ENCODE peak calls at places on chromosomes 4 and X, in eight cellular contexts. P is HL-60; J is transverse colon; F is heart right ventricle; Y is PC-9; N is CD8-positive, alpha-beta memory T cell; L is right cardiac atrium; R is astrocyte. A is an unnamed sample.

GRCh38 chr4:173188648-173189047 is 20.0 kb downstream of the GALNT7 start:
- DNase-seq in P (no peak), J (no peak), F (no peak), Y (no peak), N (no peak), L (no peak), R (no peak), A (no peak)

GRCh38 chr4:32172761-32173160 is 1452.6 kb downstream of the PCDH7 start:
- DNase-seq in P (no peak), J (no peak), F (no peak), Y (no peak), N (no peak), L (no peak), R (peak), A (no peak)

GRCh38 chr4:997375-998071 is 4.3 kb upstream of the SLC26A1 start:
- DNase-seq in P (no peak), J (no peak), F (no peak), Y (no peak), N (no peak), L (peak), R (no peak), A (no peak)

GRCh38 chrX:137033774-137034507 is at the start of gene GPR101:
- DNase-seq in P (no peak), J (no peak), F (no peak), Y (no peak), N (no peak), L (no peak), R (no peak), A (no peak)

GRCh38 chr4:35700663-35701062 is 543.7 kb downstream of the ARAP2 start:
- DNase-seq in P (no peak), J (no peak), F (no peak), Y (no peak), N (no peak), L (no peak), R (no peak), A (no peak)

GRCh38 chr4:143399113-143399949 is 62.7 kb downstream of the GAB1 start:
- DNase-seq in P (no peak), J (no peak), F (no peak), Y (no peak), N (no peak), L (no peak), R (no peak), A (no peak)

GRCh38 chr4:121957266-121957665 is 5.4 kb upstream of the TRPC3 start:
- DNase-seq in P (no peak), J (peak), F (no peak), Y (no peak), N (no peak), L (no peak), R (no peak), A (no peak)

GRCh38 chrX:51332188-51332942 is at the start of gene NUDT10:
- DNase-seq in P (no peak), J (peak), F (peak), Y (no peak), N (no peak), L (peak), R (peak), A (peak)

GRCh38 chr4:180827193-180827592 is 1416.0 kb upstream of the TENM3 start:
- DNase-seq in P (no peak), J (no peak), F (no peak), Y (no peak), N (no peak), L (peak), R (no peak), A (peak)

GRCh38 chr4:183175631-183176232 is 76.7 kb downstream of the WWC2 start:
- DNase-seq in P (no peak), J (no peak), F (no peak), Y (no peak), N (no peak), L (no peak), R (peak), A (no peak)

GRCh38 chrX:139869796-139870195 is 63.1 kb downstream of the ATP11C start:
- DNase-seq in P (no peak), J (no peak), F (no peak), Y (no peak), N (no peak), L (no peak), R (no peak), A (no peak)

GRCh38 chrX:103310592-103311400 is at the start of gene BEX2:
- DNase-seq in P (no peak), J (peak), F (peak), Y (peak), N (peak), L (peak), R (no peak), A (peak)

GRCh38 chr4:140982613-140983340 is 150.5 kb downstream of the RNF150 start:
- DNase-seq in P (no peak), J (no peak), F (no peak), Y (no peak), N (no peak), L (no peak), R (no peak), A (no peak)

GRCh38 chr4:189059996-189060570 is 880.6 kb upstream of the FRG1 start:
- DNase-seq in P (no peak), J (no peak), F (no peak), Y (no peak), N (no peak), L (no peak), R (no peak), A (no peak)

GRCh38 chrX:49840679-49841078 is 11.6 kb downstream of the PAGE4 start:
- DNase-seq in P (peak), J (peak), F (peak), Y (peak), N (no peak), L (peak), R (peak), A (peak)

GRCh38 chrX:17559728-17560379 is 177.4 kb upstream of the SCML1 start:
- DNase-seq in P (no peak), J (no peak), F (no peak), Y (peak), N (no peak), L (no peak), R (peak), A (no peak)

GRCh38 chrX:96540111-96540631 is 144.5 kb upstream of the DIAPH2 start:
- DNase-seq in P (no peak), J (no peak), F (no peak), Y (no peak), N (no peak), L (no peak), R (no peak), A (no peak)

GRCh38 chr4:88939697-88940096 is 117.3 kb downstream of the FAM13A start:
- DNase-seq in P (no peak), J (no peak), F (no peak), Y (no peak), N (no peak), L (no peak), R (peak), A (no peak)

GRCh38 chr4:88933414-88933813 is 123.6 kb downstream of the FAM13A start:
- DNase-seq in P (no peak), J (no peak), F (no peak), Y (no peak), N (no peak), L (no peak), R (no peak), A (no peak)

GRCh38 chr4:88940506-88940905 is 116.5 kb downstream of the FAM13A start:
- DNase-seq in P (no peak), J (no peak), F (no peak), Y (no peak), N (no peak), L (no peak), R (no peak), A (no peak)

GRCh38 chr4:88937081-88937480 is 119.9 kb downstream of the FAM13A start:
- DNase-seq in P (no peak), J (no peak), F (no peak), Y (no peak), N (no peak), L (no peak), R (peak), A (no peak)

DNA sequence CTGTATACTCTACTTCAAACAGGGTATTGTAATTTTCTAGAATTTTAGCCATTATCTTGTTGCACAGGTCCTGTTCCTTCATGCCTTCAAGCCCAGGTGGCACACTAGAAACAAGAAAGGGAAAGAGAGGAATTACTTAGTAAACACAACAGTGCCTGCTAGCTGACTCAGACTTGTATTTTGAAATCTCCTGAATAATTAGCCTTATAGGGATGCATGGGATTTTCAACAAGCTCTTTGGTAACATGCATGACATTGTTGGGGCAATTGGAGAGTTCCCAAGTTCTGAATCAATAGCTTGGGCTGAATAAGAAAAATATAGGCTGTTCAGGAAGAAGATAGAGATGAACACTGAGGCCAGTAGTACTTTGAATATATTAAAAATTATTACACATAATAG is 118.8 kb downstream of the FAM13A start:
- DNase-seq in P (no peak), J (no peak), F (no peak), Y (peak), N (no peak), L (no peak), R (peak), A (no peak)
- H3K27ac ChIP-seq in P (no peak), J (no peak), F (no peak), Y (peak), N (no peak), L (no peak), R (peak), A (no peak)

DNA sequence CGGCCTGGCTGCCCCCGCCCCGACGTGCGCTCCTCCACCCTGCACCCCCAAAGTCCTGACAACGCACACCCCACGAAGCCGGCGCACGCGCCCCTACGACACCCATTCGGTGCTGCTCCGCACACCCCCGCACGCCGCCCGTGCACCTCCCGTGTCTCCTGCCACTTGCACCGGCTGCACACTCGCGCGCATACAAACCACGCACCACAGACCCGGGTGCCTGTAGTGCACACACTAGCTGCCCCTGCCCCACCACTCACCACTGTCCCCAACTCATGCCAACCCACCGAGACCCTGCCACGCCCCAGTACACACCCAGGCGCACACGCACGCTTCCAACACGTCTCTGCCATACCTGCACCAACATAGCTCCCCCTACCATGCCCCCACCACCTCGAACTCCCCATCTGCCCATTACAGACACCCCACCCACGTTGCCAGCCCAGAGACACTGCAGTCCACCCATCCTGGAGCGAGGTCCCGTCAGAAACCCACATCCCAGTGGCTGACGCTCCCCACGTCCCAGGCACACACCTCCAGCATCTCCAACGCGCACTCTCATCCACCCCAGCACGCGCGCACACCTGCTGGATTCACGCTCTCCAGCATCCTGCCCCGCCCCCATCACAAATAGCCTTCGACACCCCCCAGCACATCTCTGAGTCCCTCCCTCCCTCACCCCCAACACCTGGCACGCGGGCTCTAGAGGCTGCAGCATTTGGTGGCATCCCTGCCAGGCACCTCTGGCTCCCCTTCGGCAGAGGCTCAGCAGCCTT is 4.2 kb upstream of the DUSP9 start:
- DNase-seq in P (no peak), J (no peak), F (no peak), Y (no peak), N (no peak), L (no peak), R (no peak), A (no peak)
- H3K4me3 ChIP-seq in P (no peak), J (no peak), F (no peak), Y (no peak), N (no peak), L (no peak), R (no peak), A (no peak)

DNA sequence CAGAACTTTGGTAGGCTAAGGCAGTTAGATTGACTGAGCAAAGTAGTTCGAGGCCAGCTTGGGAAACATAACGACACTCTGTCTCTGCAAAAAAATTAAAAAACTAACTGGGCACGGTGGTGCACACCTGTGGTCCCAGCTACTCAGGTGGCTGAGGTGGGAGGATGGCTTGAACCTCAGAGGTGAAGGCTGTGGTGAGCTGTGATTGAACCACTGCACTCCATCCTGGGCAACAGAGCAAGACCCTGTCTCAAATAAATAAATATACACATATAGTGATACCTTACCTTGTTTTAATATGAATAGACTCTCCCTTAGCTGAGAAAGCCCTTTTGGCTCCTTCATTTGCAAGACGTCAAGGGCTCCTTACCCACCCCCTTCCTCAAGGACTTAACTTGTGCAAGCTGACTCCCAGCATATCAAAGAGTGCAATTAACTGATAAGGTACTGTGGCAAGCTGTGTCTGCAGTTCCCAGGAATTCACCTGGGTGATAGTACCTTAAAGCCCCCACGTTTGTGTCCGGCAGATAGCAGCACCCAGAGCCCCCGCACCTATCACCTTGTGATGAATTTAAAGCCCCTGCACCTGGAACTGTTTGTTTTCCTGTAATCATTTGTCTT is 655.6 kb upstream of the GALNTL6 start:
- DNase-seq in P (no peak), J (no peak), F (no peak), Y (no peak), N (no peak), L (no peak), R (no peak), A (no peak)
- H3K27ac ChIP-seq in P (no peak), J (no peak), F (no peak), Y (no peak), N (no peak), L (no peak), R (no peak), A (no peak)

GRCh38 chr4:74037076-74037475 is 1.4 kb downstream of the CXCL3 start:
- DNase-seq in P (no peak), J (no peak), F (no peak), Y (no peak), N (no peak), L (no peak), R (no peak), A (no peak)
- H3K4me3 ChIP-seq in P (no peak), J (no peak), F (peak), Y (no peak), N (no peak), L (peak), R (no peak), A (no peak)

DNA sequence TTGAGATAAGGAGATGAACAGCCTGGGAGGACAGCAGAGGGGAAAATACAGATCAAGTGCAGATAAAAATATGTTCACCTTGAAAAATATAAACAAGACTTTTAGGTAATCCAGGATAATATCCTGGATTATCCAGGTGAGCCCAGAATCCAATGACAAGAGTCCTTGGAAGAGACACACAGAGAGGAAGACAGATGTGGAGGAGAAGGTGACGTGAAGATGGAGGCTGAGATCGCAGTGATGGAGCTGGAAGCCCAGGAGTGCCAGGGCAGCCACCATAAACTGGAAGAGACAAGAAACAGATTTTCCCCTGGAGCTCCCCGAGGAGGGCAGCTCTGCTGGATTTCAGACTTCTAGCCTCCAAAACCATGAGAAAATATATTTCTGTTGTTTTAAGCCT is 230.7 kb downstream of the UNC5C start:
- DNase-seq in P (no peak), J (no peak), F (no peak), Y (no peak), N (no peak), L (no peak), R (no peak), A (no peak)
- H3K27ac ChIP-seq in P (no peak), J (no peak), F (peak), Y (no peak), N (no peak), L (no peak), R (no peak), A (no peak)

GRCh38 chr4:6269400-6269650 is 325 bp upstream of the WFS1 start:
- DNase-seq in P (no peak), J (no peak), F (no peak), Y (no peak), N (no peak), L (no peak), R (no peak), A (no peak)
- H3K4me3 ChIP-seq in P (no peak), J (peak), F (peak), Y (peak), N (peak), L (peak), R (peak), A (peak)

A was measured in testis.